ENCODE peak calls at places on chromosome 6, in seven cellular contexts. H is H1, Y is SK-N-SH, K is K562, N is HepG2, P is GM12892, D is GM12878. X is an unnamed sample.

GRCh38 chr6:56953597-56954388 is 1.1 kb upstream of the BEND6 start:
- DNase-seq in D (peak; percentile 38), K (peak; percentile 33), N (no peak), H (peak; percentile 9), Y (peak; percentile 29), P (no peak), X (peak; percentile 2)

GRCh38 chr6:42257614-42258013 is 40.0 kb upstream of the MRPS10 start:
- DNase-seq in N (no peak), D (no peak), Y (no peak), K (no peak), H (peak; percentile 73), P (no peak), X (no peak)

GRCh38 chr6:15474196-15474595 is 188.6 kb downstream of the DTNBP1 start:
- DNase-seq in N (no peak), P (no peak), D (no peak), K (no peak), H (no peak), Y (no peak), X (no peak)

GRCh38 chr6:31763617-31763940 is 1.1 kb downstream of the SAPCD1 start:
- DNase-seq in N (peak; percentile 68), Y (no peak), P (no peak), H (no peak), K (no peak), D (no peak), X (no peak)

GRCh38 chr6:109117346-109118035 is 22.2 kb downstream of the CEP57L1 start:
- DNase-seq in K (no peak), N (peak; percentile 10), Y (no peak), D (peak; percentile 85), P (no peak), H (no peak), X (no peak)

GRCh38 chr6:136886110-136886509 is 36.0 kb upstream of the SLC35D3 start:
- DNase-seq in N (peak; percentile 9), D (no peak), Y (no peak), H (no peak), P (no peak), K (peak; percentile 27), X (no peak)

GRCh38 chr6:151325075-151326050 is 66.0 kb downstream of the ZBTB2 start:
- DNase-seq in N (peak; percentile 62), Y (peak; percentile 80), D (no peak), P (no peak), H (no peak), K (no peak), X (no peak)

GRCh38 chr6:1424306-1424927 is 35.0 kb downstream of the FOXF2 start:
- DNase-seq in P (peak; percentile 47), K (peak; percentile 51), D (no peak), N (peak; percentile 54), Y (peak; percentile 34), H (peak; percentile 31), X (peak; percentile 39)

GRCh38 chr6:125781307-125781868 is 9.4 kb upstream of the NCOA7 start:
- DNase-seq in N (no peak), Y (peak; percentile 27), H (no peak), P (no peak), D (no peak), K (peak; percentile 44), X (no peak)

GRCh38 chr6:140641412-140641811 is 1267.0 kb upstream of the CITED2 start:
- DNase-seq in H (no peak), N (no peak), D (peak; percentile 15), K (no peak), P (no peak), Y (no peak), X (no peak)

GRCh38 chr6:117547688-117548621 is 54.4 kb downstream of the GOPC start:
- DNase-seq in H (no peak), N (no peak), P (peak; percentile 16), D (no peak), Y (peak; percentile 80), K (no peak), X (no peak)

GRCh38 chr6:143064996-143065683 is 4.5 kb downstream of the AIG1 start:
- DNase-seq in P (no peak), Y (no peak), D (no peak), H (no peak), K (peak; percentile 82), N (peak; percentile 96), X (no peak)

GRCh38 chr6:166297606-166298005 is 10.6 kb downstream of the PRR18 start:
- DNase-seq in P (no peak), Y (no peak), D (no peak), N (no peak), H (no peak), K (no peak), X (no peak)

GRCh38 chr6:132749111-132749510 is 8.6 kb downstream of the VNN2 start:
- DNase-seq in Y (no peak), D (no peak), H (no peak), N (no peak), K (no peak), P (no peak), X (no peak)

GRCh38 chr6:113901482-113901881 is 44.3 kb downstream of the MARCKS start:
- DNase-seq in H (no peak), D (no peak), N (no peak), P (no peak), K (no peak), Y (no peak), X (no peak)

GRCh38 chr6:113909224-113909856 is 52.2 kb downstream of the MARCKS start:
- DNase-seq in H (peak; percentile 7), K (peak; percentile 69), D (peak; percentile 7), N (peak; percentile 45), Y (peak; percentile 63), P (peak; percentile 19), X (peak; percentile 30)

GRCh38 chr6:113908801-113909200 is 51.7 kb downstream of the MARCKS start:
- DNase-seq in Y (no peak), D (no peak), K (no peak), H (no peak), P (no peak), N (no peak), X (no peak)

GRCh38 chr6:113907107-113907506 is 50.0 kb downstream of the MARCKS start:
- DNase-seq in H (no peak), D (no peak), Y (no peak), N (peak; percentile 11), P (no peak), K (no peak), X (no peak)

DNA sequence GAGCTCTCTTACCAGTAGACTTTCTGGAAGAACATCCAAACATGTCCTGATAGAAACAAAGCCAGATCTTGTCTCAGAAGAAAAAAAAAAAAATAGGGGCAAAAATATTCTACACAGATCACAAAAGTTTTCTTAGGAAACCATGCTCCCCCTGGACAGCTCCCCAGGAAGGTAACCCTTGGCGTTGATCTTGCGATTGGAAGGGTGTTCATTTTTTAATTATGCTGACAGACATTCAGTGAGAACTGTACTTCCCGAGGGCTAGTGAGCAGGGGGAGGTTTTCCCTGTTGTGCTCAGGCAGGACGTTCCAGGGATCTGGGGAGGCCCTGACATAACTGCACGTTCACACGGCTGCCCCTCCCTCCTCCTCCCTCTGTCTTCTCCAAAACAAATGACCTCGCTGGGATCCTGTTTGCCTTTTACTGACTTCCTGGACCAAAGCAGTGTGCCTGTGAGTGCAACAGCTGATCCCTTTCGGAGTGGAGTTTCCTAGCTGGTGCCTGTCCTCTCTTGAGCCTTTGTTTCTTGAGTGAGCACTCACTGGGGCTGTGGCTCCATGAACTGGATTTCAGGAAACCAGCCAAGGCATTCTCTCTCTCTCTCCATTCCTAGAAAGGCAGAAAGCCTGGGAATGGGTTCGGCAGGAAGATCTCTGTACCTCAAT is 46.7 kb downstream of the MARCKS start:
- DNase-seq in P (no peak), K (no peak), H (no peak), Y (no peak), N (peak; percentile 45), D (no peak), X (no peak)
- TF ChIP-seq TAF1 in P (no peak), K (no peak), H (no peak), Y (no peak), N (no peak), D (no peak), X (no peak)

GRCh38 chr6:160431791-160432404 is 83.7 kb downstream of the SLC22A3 start:
- DNase-seq in K (peak; percentile 8), N (no peak), D (no peak), Y (no peak), H (no peak), P (no peak), X (no peak)

GRCh38 chr6:160430741-160431140 is 82.6 kb downstream of the SLC22A3 start:
- DNase-seq in P (no peak), D (no peak), Y (no peak), H (no peak), N (no peak), K (no peak), X (no peak)

GRCh38 chr6:160430203-160430602 is 82.0 kb downstream of the SLC22A3 start:
- DNase-seq in Y (no peak), N (no peak), K (no peak), P (no peak), H (no peak), D (no peak), X (no peak)

GRCh38 chr6:160428818-160429744 is 80.9 kb downstream of the SLC22A3 start:
- DNase-seq in Y (no peak), N (no peak), H (no peak), P (no peak), K (no peak), D (no peak), X (no peak)

GRCh38 chr6:160431231-160431630 is 83.1 kb downstream of the SLC22A3 start:
- DNase-seq in H (no peak), P (no peak), K (no peak), N (no peak), Y (no peak), D (no peak), X (no peak)
- TF ChIP-seq POLR2AphosphoS5 in H (no peak), P (no peak), K (no peak), N (no peak), Y (no peak), D (no peak), X (no peak)

DNA sequence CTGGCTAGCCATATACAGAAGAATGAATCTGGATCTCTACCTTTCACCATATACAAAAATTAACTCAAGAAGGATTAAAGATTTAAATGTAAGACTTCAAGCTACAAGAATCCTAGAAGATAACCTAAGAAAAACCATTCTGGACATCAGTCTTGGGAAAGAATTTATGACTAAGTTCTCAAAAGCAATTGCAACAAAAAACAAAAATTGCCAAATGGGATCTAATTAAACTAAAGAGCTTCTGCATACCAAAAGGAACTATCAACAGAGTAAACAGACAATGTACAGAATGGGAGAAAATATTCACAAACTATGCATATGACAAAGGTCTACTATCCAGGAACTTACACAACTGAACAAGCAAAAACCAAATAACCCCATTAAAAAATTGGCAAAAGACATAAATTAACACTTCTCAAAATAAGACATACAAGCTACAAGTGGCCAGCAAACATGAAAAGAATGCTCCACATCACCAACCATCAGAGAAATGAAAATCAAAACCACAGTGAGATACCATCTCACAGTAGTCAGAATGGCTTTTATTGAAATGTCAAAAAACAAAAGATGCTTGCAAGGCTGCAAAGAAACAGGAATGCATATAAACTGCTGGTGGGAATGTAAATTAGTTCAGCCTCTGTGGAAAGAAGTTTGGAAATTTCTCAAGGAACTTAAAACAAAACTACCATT is 66.8 kb upstream of the RSPO3 start:
- DNase-seq in N (no peak), H (no peak), Y (no peak), K (no peak), P (no peak), D (no peak), X (no peak)
- TF ChIP-seq TAF1 in N (no peak), H (no peak), Y (no peak), K (no peak), P (no peak), D (no peak), X (no peak)

DNA sequence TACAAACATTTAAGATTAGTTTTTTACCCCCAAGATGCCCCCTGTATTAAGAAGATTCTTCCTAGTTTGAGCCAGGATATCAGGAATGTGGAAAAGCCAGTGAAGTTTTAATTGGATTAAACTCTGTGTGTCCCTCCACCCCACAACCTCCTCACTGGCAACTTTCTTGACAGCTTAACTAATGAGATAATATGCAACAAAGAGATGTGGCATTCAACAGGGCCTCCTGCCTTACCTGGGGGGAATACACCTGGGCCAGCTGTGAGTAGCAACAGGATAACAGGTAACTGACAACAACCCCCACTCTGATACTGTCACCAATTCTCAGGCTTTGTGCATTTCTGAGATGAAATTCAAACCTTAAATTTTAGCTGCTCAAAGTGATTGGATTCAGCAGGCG is 512.3 kb downstream of the TFAP2B start:
- DNase-seq in K (no peak), H (no peak), P (no peak), N (no peak), D (no peak), Y (no peak), X (no peak)
- TF ChIP-seq POLR2AphosphoS5 in K (no peak), H (no peak), P (no peak), N (no peak), D (no peak), Y (no peak), X (no peak)

X was measured in GM12891.